ENCODE peak calls at places on chromosomes 1 and 21, in four cellular contexts. Q is stimulated activated CD8-positive, alpha-beta memory T cell treated with anti-CD3 and anti-CD28 coated beads, Interleukin-15, amount 100 ng/mL, for 1 hour; W is NAMALWA; F is activated CD8-positive, alpha-beta memory T cell treated with anti-CD3 and anti-CD28 coated beads for 48 hours. Y is an unnamed sample.

GRCh38 chr1:11789126-11790067 is 16.4 kb downstream of the MTHFR start:
- DNase-seq in Q (no peak), F (no peak), W (no peak), Y (no peak)

GRCh38 chr1:62530516-62531154 is 66.7 kb upstream of the ANGPTL3 start:
- DNase-seq in Q (no peak), W (peak), F (no peak), Y (peak)

GRCh38 chr1:61388586-61388985 is 306.2 kb downstream of the NFIA start:
- DNase-seq in W (no peak), F (no peak), Q (no peak), Y (no peak)

GRCh38 chr1:90946630-90947029 is 75.2 kb downstream of the ZNF644 start:
- DNase-seq in W (no peak), Q (no peak), F (no peak), Y (no peak)

GRCh38 chr1:229887043-229887822 is 179.8 kb upstream of the GALNT2 start:
- DNase-seq in W (no peak), Q (no peak), F (no peak), Y (no peak)

GRCh38 chr1:22600071-22600816 is 36.2 kb upstream of the C1QA start:
- DNase-seq in W (no peak), F (no peak), Q (no peak), Y (no peak)

GRCh38 chr1:160826546-160826945 is 30.6 kb downstream of the LY9 start:
- DNase-seq in F (no peak), Q (no peak), W (no peak), Y (no peak)

GRCh38 chr1:19432943-19433609 is 52.3 kb downstream of the CAPZB start:
- DNase-seq in Q (no peak), F (no peak), W (no peak), Y (no peak)

GRCh38 chr1:19430121-19431068 is 54.9 kb downstream of the CAPZB start:
- DNase-seq in Q (no peak), W (peak), F (no peak), Y (no peak)

GRCh38 chr1:179337343-179337742 is 28.4 kb upstream of the AXDND1 start:
- DNase-seq in F (no peak), Q (no peak), W (no peak), Y (no peak)

GRCh38 chr1:177024623-177025022 is 139.9 kb downstream of the ASTN1 start:
- DNase-seq in W (no peak), F (no peak), Q (no peak), Y (no peak)

GRCh38 chr1:247419326-247419725 is 3.4 kb downstream of the NLRP3 start:
- DNase-seq in F (no peak), W (no peak), Q (no peak), Y (no peak)

GRCh38 chr1:220824031-220824989 is 37.6 kb downstream of the MTARC1 start:
- DNase-seq in W (no peak), Q (no peak), F (no peak), Y (no peak)

GRCh38 chr21:32770514-32771133 is 931 bp downstream of the PAXBP1 start:
- DNase-seq in F (no peak), W (peak), Q (no peak), Y (no peak)

GRCh38 chr21:17436626-17437111 is 76.2 kb upstream of the CXADR start:
- DNase-seq in W (no peak), F (no peak), Q (no peak), Y (no peak)

GRCh38 chr1:225896937-225897549 is 8.1 kb upstream of the LEFTY1 start:
- DNase-seq in Q (peak), F (no peak), W (peak), Y (no peak)

GRCh38 chr1:153390938-153391710 is at the start of gene S100A8:
- DNase-seq in F (no peak), Q (no peak), W (no peak), Y (no peak)

GRCh38 chr21:33451634-33452071 is 28.1 kb downstream of the TMEM50B start:
- DNase-seq in W (no peak), F (no peak), Q (no peak), Y (no peak)

GRCh38 chr1:12040457-12041051 is 21.3 kb downstream of the MIIP start:
- DNase-seq in W (peak), F (no peak), Q (no peak), Y (no peak)

GRCh38 chr21:30072496-30072895 is 94.1 kb downstream of the CLDN17 start:
- DNase-seq in F (no peak), Q (no peak), W (peak), Y (no peak)

GRCh38 chr1:110112143-110112542 is at the start of gene UBL4B:
- DNase-seq in F (no peak), Q (no peak), W (no peak), Y (no peak)

GRCh38 chr1:233290609-233291008 is 4.9 kb downstream of the PCNX2 start:
- DNase-seq in F (no peak), Q (no peak), W (no peak), Y (no peak)

GRCh38 chr1:48718116-48718630 is 58.5 kb downstream of the BEND5 start:
- DNase-seq in F (no peak), W (no peak), Q (no peak), Y (no peak)

GRCh38 chr1:5514519-5515183 is 477.6 kb downstream of the NPHP4 start:
- DNase-seq in Q (peak), W (peak), F (peak), Y (peak)

GRCh38 chr1:219898375-219898774 is 30.0 kb downstream of the SLC30A10 start:
- DNase-seq in F (no peak), W (no peak), Q (no peak), Y (no peak)

GRCh38 chr1:168879906-168880734 is 151.1 kb upstream of the DPT start:
- DNase-seq in Q (no peak), F (no peak), W (no peak), Y (no peak)

GRCh38 chr1:47787560-47787959 is 209.6 kb downstream of the TRABD2B start:
- DNase-seq in F (no peak), Q (no peak), W (no peak), Y (no peak)

GRCh38 chr1:85199667-85200366 is 999 bp downstream of the SYDE2 start:
- DNase-seq in Q (no peak), W (peak), F (no peak), Y (no peak)

GRCh38 chr1:97573560-97573959 is 347.3 kb downstream of the DPYD start:
- DNase-seq in W (no peak), Q (no peak), F (no peak), Y (no peak)

GRCh38 chr1:183808296-183809027 is 3.5 kb downstream of the RGL1 start:
- DNase-seq in Q (no peak), W (no peak), F (no peak), Y (no peak)

GRCh38 chr1:18761948-18762905 is 97.2 kb downstream of the TAS1R2 start:
- DNase-seq in Q (no peak), F (no peak), W (no peak), Y (no peak)

GRCh38 chr1:2384130-2384860 is 7.1 kb downstream of the MORN1 start:
- DNase-seq in F (no peak), Q (no peak), W (no peak), Y (no peak)

Y was measured in mesothelial cell of epicardium.